ENCODE peak calls at places on chromosomes 4 and X, in ten cellular contexts. U is heart left ventricle, L is A549, T is ovary, C is body of pancreas, N is suprapubic skin, Q is upper lobe of left lung, I is Peyer's patch, D is transverse colon, W is testis. E is an unnamed sample.

GRCh38 chr4:126899382-126899801 is 733.4 kb upstream of the INTU start:
- DNase-seq in U (peak; percentile 51), L (no peak), T (no peak), C (peak; percentile 42), N (no peak), Q (no peak), I (no peak), D (no peak), W (peak; percentile 16), E (no peak)

GRCh38 chrX:69060631-69061408 is 104.4 kb downstream of the PJA1 start:
- DNase-seq in U (peak; percentile 46), L (no peak), T (no peak), C (peak; percentile 56), N (no peak), Q (no peak), I (no peak), D (peak; percentile 46), W (peak; percentile 40), E (no peak)

GRCh38 chr4:159117968-159118367 is 15.1 kb downstream of the RAPGEF2 start:
- DNase-seq in U (no peak), L (no peak), T (no peak), C (no peak), N (no peak), Q (no peak), I (no peak), D (peak; percentile 16), W (no peak), E (no peak)

GRCh38 chr4:101229116-101229515 is 118.2 kb downstream of the PPP3CA start:
- DNase-seq in U (no peak), L (no peak), T (no peak), C (no peak), N (no peak), Q (no peak), I (no peak), D (no peak), W (no peak), E (no peak)

GRCh38 chrX:17654116-17654515 is 83.2 kb upstream of the SCML1 start:
- DNase-seq in U (no peak), L (no peak), T (no peak), C (no peak), N (no peak), Q (no peak), I (no peak), D (no peak), W (no peak), E (no peak)

GRCh38 chrX:136039968-136040367 is 54.7 kb downstream of the SLC9A6 start:
- DNase-seq in U (no peak), L (no peak), T (no peak), C (no peak), N (no peak), Q (no peak), I (no peak), D (no peak), W (no peak), E (no peak)

GRCh38 chr4:40699648-40700047 is 50.1 kb upstream of the NSUN7 start:
- DNase-seq in U (no peak), L (no peak), T (no peak), C (no peak), N (no peak), Q (no peak), I (no peak), D (no peak), W (no peak), E (no peak)

GRCh38 chr4:5941601-5942000 is 48.7 kb upstream of the CRMP1 start:
- DNase-seq in U (no peak), L (no peak), T (no peak), C (no peak), N (no peak), Q (no peak), I (no peak), D (no peak), W (no peak), E (no peak)

GRCh38 chr4:185142563-185142910 is 529 bp upstream of the SLC25A4 start:
- DNase-seq in U (no peak), L (peak; percentile 20), T (no peak), C (no peak), N (no peak), Q (no peak), I (no peak), D (no peak), W (no peak), E (no peak)

GRCh38 chr4:185144601-185145240 is 1.7 kb downstream of the SLC25A4 start:
- DNase-seq in U (no peak), L (no peak), T (no peak), C (no peak), N (no peak), Q (peak; percentile 79), I (no peak), D (no peak), W (peak; percentile 42), E (peak; percentile 86)

GRCh38 chr4:185141777-185142176 is 1.3 kb upstream of the SLC25A4 start:
- DNase-seq in U (no peak), L (no peak), T (no peak), C (no peak), N (no peak), Q (no peak), I (no peak), D (no peak), W (no peak), E (no peak)

GRCh38 chr4:185143596-185143969 is 517 bp downstream of the SLC25A4 start:
- DNase-seq in U (peak; percentile 86), L (no peak), T (no peak), C (peak; percentile 60), N (no peak), Q (no peak), I (no peak), D (peak; percentile 58), W (peak; percentile 60), E (no peak)

DNA sequence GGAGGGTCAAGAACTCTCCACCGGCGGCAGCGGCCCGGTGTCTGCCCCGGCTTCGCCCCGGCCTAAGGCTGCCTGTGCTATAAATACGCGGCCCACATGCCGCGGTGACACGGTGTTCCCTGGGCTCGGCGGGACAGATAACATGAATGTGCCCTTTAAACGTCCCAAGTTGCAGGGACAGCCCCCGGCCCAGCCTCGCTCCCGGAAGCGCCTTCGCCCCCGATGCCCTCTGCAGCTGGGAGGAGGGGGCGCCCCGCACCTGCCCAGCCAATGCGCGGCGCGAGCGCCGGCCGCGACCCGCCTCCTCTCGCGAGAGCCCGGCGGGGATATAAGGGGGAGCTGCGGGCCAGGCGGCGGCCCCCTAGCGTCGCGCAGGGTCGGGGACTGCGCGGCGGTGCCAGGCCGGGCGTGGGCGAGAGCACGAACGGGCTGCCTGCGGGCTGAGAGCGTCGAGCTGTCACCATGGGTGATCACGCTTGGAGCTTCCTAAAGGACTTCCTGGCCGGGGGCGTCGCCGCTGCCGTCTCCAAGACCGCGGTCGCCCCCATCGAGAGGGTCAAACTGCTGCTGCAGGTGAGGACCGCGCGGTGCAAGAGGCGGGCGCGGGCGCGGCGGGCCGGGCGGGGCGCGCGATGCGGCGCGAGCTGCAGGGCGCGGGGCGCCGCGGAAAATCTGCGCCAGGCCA is at the start of gene SLC25A4:
- DNase-seq in U (peak; percentile 95), L (peak; percentile 62), T (peak; percentile 89), C (peak; percentile 92), N (peak; percentile 87), Q (peak; percentile 97), I (peak; percentile 94), D (peak; percentile 89), W (peak; percentile 90), E (no peak)
- H3K27ac ChIP-seq in U (peak within 1 kb of the TSS; percentile 94), L (peak within 1 kb of the TSS; percentile 95), T (peak within 1 kb of the TSS; percentile 36), C (peak within 1 kb of the TSS; percentile 88), N (peak within 1 kb of the TSS; percentile 82), Q (peak within 1 kb of the TSS; percentile 75), I (peak within 1 kb of the TSS; percentile 77), D (peak within 1 kb of the TSS; percentile 82), W (peak within 1 kb of the TSS; percentile 74), E (peak within 1 kb of the TSS; percentile 96)

GRCh38 chrX:120629667-120630537 is at the start of gene C1GALT1C1:
- DNase-seq in U (peak; percentile 95), L (peak; percentile 70), T (peak; percentile 90), C (peak; percentile 94), N (peak; percentile 94), Q (peak; percentile 96), I (peak; percentile 92), D (peak; percentile 94), W (peak; percentile 94), E (peak; percentile 97)
- TF ChIP-seq POLR2A in U (no peak), L (peak; percentile 74), T (no peak), C (peak; percentile 80), N (no peak), Q (peak; percentile 21), I (peak; percentile 58), D (peak; percentile 68), W (no peak), E (no peak)

GRCh38 chr4:166017804-166018203 is 144.8 kb downstream of the TLL1 start:
- DNase-seq in U (no peak), L (no peak), T (no peak), C (no peak), N (no peak), Q (no peak), I (no peak), D (no peak), W (no peak), E (no peak)

GRCh38 chr4:166014411-166014810 is 141.4 kb downstream of the TLL1 start:
- DNase-seq in U (no peak), L (no peak), T (no peak), C (no peak), N (no peak), Q (no peak), I (no peak), D (peak; percentile 13), W (no peak), E (no peak)

GRCh38 chr4:166008510-166008909 is 135.5 kb downstream of the TLL1 start:
- DNase-seq in U (no peak), L (no peak), T (no peak), C (no peak), N (no peak), Q (no peak), I (no peak), D (no peak), W (no peak), E (no peak)

DNA sequence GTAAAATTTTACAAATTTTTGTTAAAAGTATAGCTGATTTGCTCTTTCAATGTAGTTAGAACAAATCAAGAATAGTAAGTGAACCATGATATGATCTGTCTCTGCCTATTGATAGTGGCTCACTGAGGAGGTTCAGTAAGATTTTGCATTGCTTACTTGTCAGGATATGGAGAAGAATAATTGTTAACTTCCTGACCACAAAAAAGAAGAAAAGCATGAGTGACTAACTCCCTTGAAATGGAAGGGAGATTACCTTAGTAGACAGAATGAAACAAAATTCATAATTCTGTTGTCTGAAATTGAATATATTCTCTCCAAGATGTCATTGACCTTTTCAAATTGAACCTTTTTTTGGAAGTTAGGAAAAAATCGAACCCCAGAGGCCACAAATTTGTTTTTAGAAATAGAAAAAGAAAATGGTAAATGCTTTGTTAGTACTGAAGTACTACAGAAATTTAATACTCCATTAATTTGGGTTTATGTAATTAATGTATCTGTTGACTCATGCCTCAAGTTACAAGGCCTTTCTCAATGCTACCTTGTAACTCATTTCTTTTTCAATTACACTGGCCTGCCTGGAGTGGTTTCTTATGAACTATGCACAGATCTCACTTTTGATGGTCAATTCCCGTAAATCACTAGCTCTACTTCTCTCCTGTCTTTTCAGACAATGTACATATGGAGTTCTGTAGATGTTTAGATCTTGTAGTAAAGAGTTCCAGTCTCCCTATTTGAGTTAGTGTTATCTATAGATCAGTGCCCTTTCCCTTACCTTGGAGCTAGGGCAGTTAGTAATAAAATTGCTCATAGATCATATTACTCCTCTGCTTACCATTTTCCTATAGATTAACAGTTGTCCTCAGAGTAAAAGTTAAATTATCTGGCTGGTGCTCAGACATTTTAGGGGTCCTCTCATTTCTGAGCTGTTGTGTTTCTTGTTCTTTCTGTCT is 139.4 kb downstream of the TLL1 start:
- DNase-seq in U (no peak), L (no peak), T (no peak), C (no peak), N (no peak), Q (no peak), I (no peak), D (no peak), W (no peak), E (no peak)
- H3K27ac ChIP-seq in U (no peak overlapping the region), L (no peak overlapping the region), T (no peak overlapping the region), C (no peak overlapping the region), N (no peak overlapping the region), Q (no peak overlapping the region), I (peak overlapping the region; percentile 25), D (no peak overlapping the region), W (no peak overlapping the region), E (no peak overlapping the region)

GRCh38 chrX:55488559-55489314 is 911 bp downstream of the USP51 start:
- DNase-seq in U (peak; percentile 70), L (peak; percentile 25), T (peak; percentile 82), C (peak; percentile 70), N (peak; percentile 80), Q (peak; percentile 93), I (peak; percentile 67), D (peak; percentile 60), W (peak; percentile 80), E (peak; percentile 91)
- TF ChIP-seq POLR2A in U (no peak), L (no peak), T (peak; percentile 36), C (peak; percentile 21), N (no peak), Q (no peak), I (no peak), D (no peak), W (no peak), E (no peak)